ENCODE peak calls at places on chromosomes 4 and X, in eight cellular contexts. One of them, this sample, is unnamed.

GRCh38 chr4:109302366-109303140 is at the start of gene COL25A1:
- DNase-seq in progenitor cell of endocrine pancreas: peak
- DNase-seq in NCI-H2171 treated with DMSO at 0.1 percent for 48 hours: no peak
- DNase-seq in dorsolateral prefrontal cortex: no peak
- DNase-seq in islet precursor cell: peak
- DNase-seq in foreskin fibroblast: peak
- DNase-seq in activated CD4-positive, alpha-beta T cell treated with anti-CD3 and anti-CD28 coated beads for 4 hours: peak
- DNase-seq in B cell: peak
- DNase-seq in this sample: peak

GRCh38 chr4:184506527-184507121 is 32.3 kb upstream of the IRF2 start:
- DNase-seq in progenitor cell of endocrine pancreas: no peak
- DNase-seq in NCI-H2171 treated with DMSO at 0.1 percent for 48 hours: peak
- DNase-seq in dorsolateral prefrontal cortex: no peak
- DNase-seq in islet precursor cell: no peak
- DNase-seq in foreskin fibroblast: peak
- DNase-seq in activated CD4-positive, alpha-beta T cell treated with anti-CD3 and anti-CD28 coated beads for 4 hours: no peak
- DNase-seq in B cell: peak
- DNase-seq in this sample: no peak

GRCh38 chr4:83552085-83552484 is 16.2 kb downstream of the GPAT3 start:
- DNase-seq in progenitor cell of endocrine pancreas: no peak
- DNase-seq in NCI-H2171 treated with DMSO at 0.1 percent for 48 hours: no peak
- DNase-seq in dorsolateral prefrontal cortex: no peak
- DNase-seq in islet precursor cell: peak
- DNase-seq in foreskin fibroblast: peak
- DNase-seq in activated CD4-positive, alpha-beta T cell treated with anti-CD3 and anti-CD28 coated beads for 4 hours: no peak
- DNase-seq in B cell: no peak
- DNase-seq in this sample: peak

GRCh38 chrX:150898343-150899190 is at the start of gene CD99L2:
- DNase-seq in progenitor cell of endocrine pancreas: peak
- DNase-seq in NCI-H2171 treated with DMSO at 0.1 percent for 48 hours: peak
- DNase-seq in dorsolateral prefrontal cortex: peak
- DNase-seq in islet precursor cell: peak
- DNase-seq in foreskin fibroblast: peak
- DNase-seq in activated CD4-positive, alpha-beta T cell treated with anti-CD3 and anti-CD28 coated beads for 4 hours: peak
- DNase-seq in B cell: peak
- DNase-seq in this sample: peak

GRCh38 chrX:49282647-49283011 is 13.0 kb downstream of the PPP1R3F start:
- DNase-seq in progenitor cell of endocrine pancreas: no peak
- DNase-seq in NCI-H2171 treated with DMSO at 0.1 percent for 48 hours: peak
- DNase-seq in dorsolateral prefrontal cortex: no peak
- DNase-seq in islet precursor cell: no peak
- DNase-seq in foreskin fibroblast: peak
- DNase-seq in activated CD4-positive, alpha-beta T cell treated with anti-CD3 and anti-CD28 coated beads for 4 hours: no peak
- DNase-seq in B cell: no peak
- DNase-seq in this sample: peak

GRCh38 chr4:11183358-11183745 is 245.3 kb downstream of the HS3ST1 start:
- DNase-seq in progenitor cell of endocrine pancreas: no peak
- DNase-seq in NCI-H2171 treated with DMSO at 0.1 percent for 48 hours: no peak
- DNase-seq in dorsolateral prefrontal cortex: no peak
- DNase-seq in islet precursor cell: no peak
- DNase-seq in foreskin fibroblast: peak
- DNase-seq in activated CD4-positive, alpha-beta T cell treated with anti-CD3 and anti-CD28 coated beads for 4 hours: no peak
- DNase-seq in B cell: no peak
- DNase-seq in this sample: no peak

GRCh38 chr4:7278071-7278765 is 85.9 kb downstream of the SORCS2 start:
- DNase-seq in progenitor cell of endocrine pancreas: no peak
- DNase-seq in NCI-H2171 treated with DMSO at 0.1 percent for 48 hours: no peak
- DNase-seq in dorsolateral prefrontal cortex: no peak
- DNase-seq in islet precursor cell: no peak
- DNase-seq in foreskin fibroblast: no peak
- DNase-seq in activated CD4-positive, alpha-beta T cell treated with anti-CD3 and anti-CD28 coated beads for 4 hours: no peak
- DNase-seq in B cell: no peak
- DNase-seq in this sample: no peak

GRCh38 chrX:71492086-71493065 is 40.5 kb upstream of the OGT start:
- DNase-seq in progenitor cell of endocrine pancreas: no peak
- DNase-seq in NCI-H2171 treated with DMSO at 0.1 percent for 48 hours: no peak
- DNase-seq in dorsolateral prefrontal cortex: peak
- DNase-seq in islet precursor cell: no peak
- DNase-seq in foreskin fibroblast: peak
- DNase-seq in activated CD4-positive, alpha-beta T cell treated with anti-CD3 and anti-CD28 coated beads for 4 hours: peak
- DNase-seq in B cell: peak
- DNase-seq in this sample: peak

This sample was measured in fibroblast of gingiva.